ENCODE peak calls at places on chromosomes 12 and 14, in ten cellular contexts. Y is ovary; D is GM23338; G is CD8-positive, alpha-beta T cell; M is transverse colon; P is GM06990; S is HepG2; V is brain microvascular endothelial cell; E is CD4-positive, alpha-beta memory T cell; N is H1. A is an unnamed sample.
A peak's percentile ranks its signal among the peaks of the same experiment; 100 is the strongest.

GRCh38 chr14:61484826-61485584 is 163.6 kb downstream of the PRKCH start:
- DNase-seq in G (no peak), E (no peak), N (no peak), S (no peak), Y (no peak), P (no peak), D (no peak), M (no peak), V (no peak), A (no peak)

GRCh38 chr14:68637106-68638021 is 155.5 kb downstream of the ZFP36L1 start:
- DNase-seq in V (peak; percentile 45), D (no peak), S (no peak), N (no peak), P (no peak), E (no peak), M (no peak), G (no peak), Y (no peak), A (no peak)

GRCh38 chr12:6936642-6937480 is 6.8 kb upstream of the RNU7-1 start:
- DNase-seq in D (peak; percentile 78), Y (peak; percentile 77), P (peak; percentile 72), M (no peak), N (no peak), S (no peak), E (peak; percentile 53), G (peak; percentile 52), V (no peak), A (peak; percentile 70)

GRCh38 chr12:57069522-57069921 is 9.1 kb downstream of the NEMP1 start:
- DNase-seq in D (peak; percentile 92), S (peak; percentile 81), N (no peak), E (peak; percentile 74), P (no peak), M (peak; percentile 66), V (peak; percentile 78), Y (peak; percentile 58), G (peak; percentile 60), A (peak; percentile 77)

GRCh38 chr12:102573237-102573636 is 92.9 kb upstream of the IGF1 start:
- DNase-seq in S (no peak), M (no peak), D (no peak), E (no peak), V (no peak), N (no peak), Y (no peak), G (no peak), P (no peak), A (no peak)

GRCh38 chr12:53492830-53493609 is 6.2 kb downstream of the MAP3K12 start:
- DNase-seq in D (peak; percentile 97), E (peak; percentile 82), N (peak; percentile 86), V (peak; percentile 84), S (peak; percentile 81), G (peak; percentile 85), Y (peak; percentile 96), M (peak; percentile 93), P (peak; percentile 91), A (peak; percentile 69)

GRCh38 chr12:110998165-110998564 is 77.8 kb upstream of the MYL2 start:
- DNase-seq in V (no peak), Y (no peak), D (no peak), E (no peak), N (no peak), G (no peak), M (no peak), P (no peak), S (no peak), A (no peak)

GRCh38 chr12:123747309-123747708 is 14.8 kb upstream of the DNAH10 start:
- DNase-seq in D (no peak), Y (no peak), V (no peak), P (no peak), S (no peak), N (no peak), G (no peak), E (no peak), M (no peak), A (no peak)

GRCh38 chr12:48979602-48980388 is 1.7 kb downstream of the WNT1 start:
- DNase-seq in D (peak; percentile 52), V (no peak), S (no peak), G (peak; percentile 54), N (no peak), E (peak; percentile 54), Y (no peak), P (no peak), M (peak; percentile 50), A (no peak)

DNA sequence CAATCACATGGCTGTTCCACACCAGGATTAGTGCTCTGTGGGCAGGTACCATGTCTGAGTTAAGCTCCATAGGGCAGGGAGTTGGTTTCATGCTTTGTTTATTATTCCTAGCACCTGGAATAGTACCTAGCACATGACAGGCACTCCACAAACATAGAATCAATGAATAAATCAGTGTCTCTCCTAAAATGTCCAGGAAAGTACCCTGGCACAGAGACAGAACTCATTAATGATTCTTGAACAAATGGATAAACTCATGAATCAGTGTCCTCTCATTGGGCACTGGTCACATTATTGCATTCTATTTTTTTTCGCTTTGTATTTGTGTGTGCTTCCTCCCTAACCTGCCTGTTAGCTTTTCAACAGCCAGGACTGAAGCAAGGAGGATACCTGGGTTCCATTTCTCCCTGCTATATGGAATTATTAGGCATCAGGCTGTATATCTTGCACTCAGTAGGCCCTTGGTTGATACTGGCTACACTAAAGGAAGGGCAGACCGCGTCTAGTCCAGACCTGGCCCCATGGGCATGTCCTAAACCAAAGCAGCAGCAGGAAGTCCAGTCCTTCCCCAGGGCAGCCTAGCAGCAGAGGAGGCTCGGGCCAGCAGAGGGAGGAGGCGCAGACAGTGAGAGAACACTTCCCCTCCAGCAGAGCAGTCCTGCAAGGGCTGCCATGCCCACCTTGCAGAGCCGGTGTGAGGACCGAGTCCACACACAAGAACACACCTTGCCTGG is 18.4 kb downstream of the HDAC7 start:
- DNase-seq in G (no peak), S (no peak), N (no peak), M (no peak), E (no peak), D (no peak), P (no peak), V (no peak), Y (no peak), A (no peak)
- H3K4me3 ChIP-seq in G (no peak overlapping the region), S (no peak overlapping the region), N (no peak overlapping the region), M (no peak overlapping the region), E (no peak overlapping the region), D (no peak overlapping the region), P (no peak overlapping the region), V (no peak overlapping the region), Y (no peak overlapping the region), A (no peak overlapping the region)

DNA sequence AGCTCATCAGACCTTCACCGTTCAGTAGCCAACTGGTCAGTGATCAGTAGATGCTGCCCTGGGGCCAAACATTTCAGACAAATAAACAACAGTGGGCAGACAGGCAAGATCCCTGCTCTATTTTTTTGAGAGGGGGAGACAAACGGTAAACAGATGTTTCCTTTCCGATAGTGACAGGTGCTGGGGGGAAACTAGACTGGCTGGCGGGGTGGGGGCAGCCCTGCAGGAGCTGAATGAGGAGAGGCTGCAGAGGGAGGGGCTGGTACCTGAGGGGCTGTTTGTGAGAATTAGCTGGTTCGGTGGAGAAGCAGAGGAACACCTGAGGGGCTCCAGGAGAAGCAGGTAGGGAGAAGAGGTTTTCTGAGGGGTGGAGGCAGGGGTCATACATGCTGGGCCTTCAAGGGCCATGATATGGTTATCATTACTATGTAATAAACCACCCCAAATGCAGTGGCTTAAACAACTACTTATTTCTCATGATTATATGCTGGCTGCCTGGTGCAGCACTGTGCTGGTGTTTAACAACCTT is 8.2 kb upstream of the GOLGA3 start:
- DNase-seq in N (no peak), M (peak; percentile 49), S (no peak), V (no peak), E (no peak), P (no peak), Y (no peak), G (no peak), D (no peak), A (no peak)
- H3K4me3 ChIP-seq in N (no peak overlapping the region), M (no peak overlapping the region), S (no peak overlapping the region), V (no peak overlapping the region), E (no peak overlapping the region), P (no peak overlapping the region), Y (no peak overlapping the region), G (peak overlapping the region; percentile 45), D (no peak overlapping the region), A (peak overlapping the region; percentile 60)

GRCh38 chr14:99602054-99602787 is 1.8 kb downstream of the CCDC85C start:
- DNase-seq in M (peak; percentile 73), V (no peak), Y (no peak), G (no peak), D (no peak), N (no peak), P (no peak), S (peak; percentile 31), E (no peak), A (no peak)
- H3K4me3 ChIP-seq in M (peak overlapping the region; percentile 83), V (no peak overlapping the region), Y (peak overlapping the region; percentile 61), G (no peak overlapping the region), D (peak overlapping the region; percentile 69), N (peak overlapping the region; percentile 61), P (no peak overlapping the region), S (peak overlapping the region; percentile 81), E (no peak overlapping the region), A (no peak overlapping the region)

DNA sequence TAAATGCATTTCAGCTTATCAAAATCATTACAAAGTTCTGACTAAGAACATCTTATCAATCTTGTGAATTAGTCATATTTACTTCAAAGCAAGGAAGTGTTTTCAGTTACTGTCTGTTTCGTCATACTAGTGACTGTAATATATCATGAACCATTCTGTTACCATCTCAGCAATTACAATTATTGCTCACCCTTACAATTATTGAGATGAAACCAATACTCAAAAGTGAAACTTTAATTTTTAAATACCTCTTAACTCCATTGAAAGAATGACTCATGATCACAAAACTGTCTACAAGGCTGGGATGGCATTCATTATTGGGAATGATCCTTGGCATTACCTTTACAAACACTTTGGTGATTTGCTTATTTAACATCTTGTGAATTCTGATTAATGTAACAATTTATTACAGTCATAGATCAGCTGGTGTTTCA is 90.3 kb downstream of the RPS6KA5 start:
- DNase-seq in N (no peak), G (no peak), Y (no peak), S (no peak), M (no peak), D (no peak), E (no peak), P (peak; percentile 16), V (no peak), A (no peak)
- H3K4me3 ChIP-seq in N (no peak overlapping the region), G (no peak overlapping the region), Y (no peak overlapping the region), S (no peak overlapping the region), M (no peak overlapping the region), D (no peak overlapping the region), E (no peak overlapping the region), P (no peak overlapping the region), V (no peak overlapping the region), A (no peak overlapping the region)

A was measured in Jurkat, Clone E6-1.